ENCODE peak calls at places on chromosomes 12 and 14, in six cellular contexts. M is K562, R is upper lobe of left lung, H is GM12878, Y is A549, B is HepG2. U is an unnamed sample.

GRCh38 chr12:27966870-27967269 is 5.7 kb downstream of the PTHLH start:
- ATAC-seq in R (peak; percentile 46), M (peak; percentile 60), Y (peak; percentile 43), B (no peak), H (peak; percentile 17), U (peak; percentile 52)

GRCh38 chr14:72665259-72665658 is 228.6 kb downstream of the DPF3 start:
- ATAC-seq in R (no peak), Y (peak; percentile 93), H (no peak), B (no peak), M (no peak), U (no peak)

GRCh38 chr14:99185436-99186068 is 86.4 kb downstream of the BCL11B start:
- ATAC-seq in H (no peak), B (no peak), Y (no peak), R (no peak), M (no peak), U (no peak)

GRCh38 chr12:5626146-5626545 is 194.2 kb downstream of the NTF3 start:
- ATAC-seq in M (no peak), R (no peak), H (no peak), B (no peak), Y (no peak), U (no peak)

GRCh38 chr12:9947674-9948073 is 15.5 kb upstream of the CLEC2A start:
- ATAC-seq in M (no peak), R (no peak), H (peak; percentile 51), Y (no peak), B (no peak), U (no peak)

GRCh38 chr14:102264775-102265174 is 40.2 kb downstream of the MOK start:
- ATAC-seq in H (no peak), M (peak; percentile 68), R (no peak), B (no peak), Y (peak; percentile 47), U (peak; percentile 68)

GRCh38 chr14:76827696-76828301 is 1.6 kb downstream of the LRRC74A start:
- ATAC-seq in B (no peak), H (no peak), Y (no peak), M (no peak), R (no peak), U (no peak)

GRCh38 chr14:98210045-98210678 is 1061.8 kb downstream of the BCL11B start:
- ATAC-seq in B (no peak), R (peak; percentile 20), H (peak; percentile 47), M (no peak), Y (no peak), U (no peak)

GRCh38 chr12:49939707-49940106 is 10.8 kb upstream of the AQP2 start:
- ATAC-seq in M (no peak), H (no peak), B (peak; percentile 58), Y (no peak), R (no peak), U (no peak)

GRCh38 chr12:6820171-6820570 is 1.4 kb upstream of the GPR162 start:
- ATAC-seq in M (no peak), H (no peak), R (no peak), Y (no peak), B (peak; percentile 3), U (no peak)

GRCh38 chr14:20489093-20489994 is 16.0 kb upstream of the RNASE10 start:
- ATAC-seq in Y (no peak), M (peak; percentile 50), H (peak; percentile 36), B (peak; percentile 66), R (no peak), U (no peak)

GRCh38 chr12:120394483-120395367 is 25.8 kb upstream of the MSI1 start:
- ATAC-seq in Y (peak; percentile 47), B (no peak), R (peak; percentile 85), H (peak; percentile 21), M (no peak), U (no peak)

GRCh38 chr14:100899841-100900771 is 3.4 kb downstream of the RTL1 start:
- ATAC-seq in H (no peak), Y (no peak), B (peak; percentile 77), R (no peak), M (peak; percentile 62), U (peak; percentile 39)

GRCh38 chr14:24456980-24457379 is 14.4 kb upstream of the SDR39U1 start:
- ATAC-seq in H (no peak), M (no peak), Y (no peak), B (no peak), R (no peak), U (no peak)

GRCh38 chr12:132524405-132524804 is 34.5 kb downstream of the FBRSL1 start:
- ATAC-seq in M (no peak), Y (peak; percentile 89), H (peak; percentile 7), R (no peak), B (no peak), U (no peak)

GRCh38 chr12:6953417-6954315 is 2.5 kb downstream of the PTPN6 start:
- ATAC-seq in R (peak; percentile 54), M (peak; percentile 46), H (peak; percentile 51), B (no peak), Y (no peak), U (peak; percentile 54)

GRCh38 chr12:42144174-42144423 is 575 bp downstream of the GXYLT1 start:
- ATAC-seq in M (no peak), R (no peak), Y (no peak), B (no peak), H (no peak), U (no peak)

GRCh38 chr12:6963016-6963731 is 7.3 kb downstream of the PHB2 start:
- ATAC-seq in Y (no peak), M (no peak), H (no peak), B (no peak), R (peak; percentile 92), U (no peak)

DNA sequence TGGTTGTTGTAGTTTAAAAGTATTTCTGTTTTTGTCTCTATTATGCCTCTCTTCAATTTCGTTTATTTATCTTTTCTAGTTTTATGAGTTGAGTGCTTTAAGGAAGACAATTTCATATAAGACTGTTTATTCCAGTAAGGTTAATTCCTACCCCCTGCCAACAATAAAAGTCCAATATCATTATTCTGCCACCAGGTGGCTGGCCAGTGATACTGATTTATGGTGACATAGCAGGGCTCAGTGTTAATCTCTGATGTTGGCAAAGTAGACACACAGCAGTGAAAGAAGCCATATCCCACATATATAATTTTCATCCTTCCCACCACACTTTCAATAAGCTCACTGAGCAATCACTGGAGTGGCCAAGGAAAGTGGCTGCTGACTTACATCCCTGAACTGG is 69.0 kb upstream of the BMP4 start:
- ATAC-seq in Y (peak; percentile 75), M (no peak), B (peak; percentile 52), R (no peak), H (peak; percentile 53), U (no peak)
- TF ChIP-seq CTCF in Y (peak; percentile 42), M (no peak), B (peak; percentile 56), R (peak; percentile 53), H (no peak), U (no peak)

DNA sequence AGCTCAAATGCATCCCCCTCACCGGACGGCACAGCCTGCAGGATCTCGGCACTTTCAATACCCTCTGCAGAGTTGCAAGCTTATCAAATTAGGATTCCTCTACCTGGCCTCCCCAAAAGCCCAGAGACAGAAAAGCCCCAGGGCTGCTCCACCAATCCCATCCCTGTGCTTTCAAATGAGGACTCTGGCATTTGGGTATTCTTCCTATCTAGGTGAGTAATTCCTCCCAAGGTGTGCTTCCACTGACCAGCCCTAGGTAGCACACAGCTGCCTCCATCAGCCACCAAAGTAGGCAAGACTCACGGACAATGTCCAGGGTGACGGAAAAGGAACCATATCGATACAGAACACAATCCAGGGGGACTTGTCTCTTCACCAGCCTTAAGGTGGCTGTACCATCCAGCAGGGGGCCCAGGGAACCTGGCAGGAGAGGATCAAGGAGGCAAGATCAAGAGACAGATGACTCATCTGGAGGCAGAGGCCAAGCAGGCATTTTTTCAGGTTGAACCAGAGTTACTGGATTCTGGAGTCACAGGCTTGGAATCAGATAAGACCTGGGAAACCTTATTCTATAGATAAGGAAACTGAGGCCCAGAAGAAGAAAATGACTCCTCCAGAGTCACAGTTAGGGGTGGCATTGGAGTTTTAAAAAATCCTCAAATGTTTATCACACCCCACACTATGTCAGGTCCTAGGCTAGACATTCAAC is 9.9 kb downstream of the PMEL start:
- ATAC-seq in M (peak; percentile 74), Y (peak; percentile 97), R (no peak), B (peak; percentile 78), H (peak; percentile 82), U (no peak)
- TF ChIP-seq EP300 in M (no peak), Y (no peak), R (no peak), B (no peak), H (no peak), U (no peak)

DNA sequence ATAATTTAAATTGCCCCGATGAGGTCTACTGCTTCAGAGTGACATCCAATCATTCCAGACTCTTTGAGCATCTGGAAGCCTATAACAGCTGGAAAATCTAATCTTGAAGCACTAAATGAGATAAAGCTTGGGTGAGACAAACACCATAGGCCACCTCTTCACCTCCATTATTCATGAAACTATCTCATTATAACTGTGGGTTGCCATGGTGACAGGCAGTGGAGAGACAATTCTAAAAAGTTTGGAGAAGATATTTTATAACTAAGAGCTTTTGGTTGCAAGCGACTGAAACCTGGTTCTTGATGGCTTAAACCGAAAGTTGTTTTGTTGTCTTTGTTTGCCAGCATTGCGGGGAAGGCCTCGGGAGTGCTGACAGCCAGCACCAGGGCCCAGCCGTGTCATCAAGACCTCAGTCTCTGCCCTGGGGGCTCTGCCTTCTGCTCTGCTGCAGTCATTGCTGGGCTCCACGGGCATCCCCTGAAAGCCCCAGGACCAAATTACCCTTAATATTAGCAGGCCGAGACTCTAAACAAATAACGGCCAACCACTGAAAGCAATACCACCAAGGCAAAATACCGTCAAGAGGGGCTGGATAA is 353.6 kb upstream of the SFSWAP start:
- ATAC-seq in Y (no peak), M (no peak), R (no peak), B (no peak), H (no peak), U (no peak)
- H3K4me1 ChIP-seq in Y (no peaks in the 10 kb centered on the region), M (peaks cover 22% of the 10 kb centered on the region), R (no peaks in the 10 kb centered on the region), B (no peaks in the 10 kb centered on the region), H (no peaks in the 10 kb centered on the region), U (no peaks in the 10 kb centered on the region)

GRCh38 chr12:105321125-105321524 is 9.4 kb upstream of the C12orf75 start:
- ATAC-seq in H (peak; percentile 69), M (no peak), R (no peak), B (peak; percentile 49), Y (no peak), U (no peak)
- TF ChIP-seq CTCF in H (peak; percentile 56), M (no peak), R (no peak), B (peak; percentile 43), Y (no peak), U (no peak)

GRCh38 chr14:68146812-68147211 is 327.2 kb downstream of the RAD51B start:
- ATAC-seq in R (peak; percentile 81), H (no peak), M (no peak), B (no peak), Y (peak; percentile 84), U (no peak)
- TF ChIP-seq EP300 in R (no peak), H (no peak), M (no peak), B (no peak), Y (no peak), U (no peak)

U was measured in gastroesophageal sphincter.